ENCODE peak calls at places on chromosomes 3 and 15, in six cellular contexts. N is IMR-90, M is PC-9, X is fibroblast of mammary gland, Q is fibroblast of lung, U is ovary. J is an unnamed sample.
A peak's percentile ranks its signal among the peaks of the same experiment; 100 is the strongest.

GRCh38 chr3:146750196-146750595 is 145.1 kb upstream of the PLSCR5 start:
- DNase-seq in N (peak; percentile 0), M (no peak), X (peak; percentile 31), Q (peak; percentile 56), U (no peak), J (peak; percentile 60)

GRCh38 chr15:65377105-65377975 is 462 bp downstream of the IGDCC3 start:
- DNase-seq in N (no peak), M (no peak), X (no peak), Q (peak; percentile 48), U (peak; percentile 60), J (peak; percentile 36)

GRCh38 chr15:80157215-80157614 is 4.4 kb downstream of the FAH start:
- DNase-seq in N (no peak), M (no peak), X (no peak), Q (no peak), U (no peak), J (no peak)

GRCh38 chr3:12659316-12660015 is 4.5 kb downstream of the RAF1 start:
- DNase-seq in N (no peak), M (no peak), X (no peak), Q (peak; percentile 17), U (no peak), J (no peak)

GRCh38 chr3:71050521-71051258 is 532.8 kb downstream of the FOXP1 start:
- DNase-seq in N (peak; percentile 62), M (no peak), X (peak; percentile 59), Q (peak; percentile 96), U (no peak), J (peak; percentile 71)

GRCh38 chr15:79640206-79640605 is 208.1 kb downstream of the MINAR1 start:
- DNase-seq in N (peak; percentile 84), M (peak; percentile 61), X (peak; percentile 83), Q (peak; percentile 90), U (no peak), J (peak; percentile 82)

GRCh38 chr3:49701388-49702077 is 12.2 kb downstream of the RNF123 start:
- DNase-seq in N (no peak), M (no peak), X (no peak), Q (no peak), U (no peak), J (no peak)

GRCh38 chr15:43920815-43921214 is 94.0 kb downstream of the WDR76 start:
- DNase-seq in N (peak; percentile 41), M (no peak), X (no peak), Q (peak; percentile 69), U (no peak), J (no peak)

GRCh38 chr3:15284121-15284889 is 48.1 kb downstream of the SH3BP5 start:
- DNase-seq in N (no peak), M (no peak), X (no peak), Q (no peak), U (no peak), J (peak; percentile 61)

GRCh38 chr3:10521772-10522441 is 16.5 kb upstream of the ATP2B2 start:
- DNase-seq in N (no peak), M (no peak), X (no peak), Q (no peak), U (no peak), J (no peak)

GRCh38 chr3:5277612-5278236 is 90.2 kb downstream of the EDEM1 start:
- DNase-seq in N (no peak), M (no peak), X (no peak), Q (no peak), U (no peak), J (no peak)

GRCh38 chr3:87792532-87793321 is 266.1 kb downstream of the CGGBP1 start:
- DNase-seq in N (no peak), M (no peak), X (no peak), Q (peak; percentile 0), U (no peak), J (peak; percentile 33)

GRCh38 chr3:59709702-59710555 is 660.1 kb upstream of the CFAP20DC start:
- DNase-seq in N (no peak), M (no peak), X (no peak), Q (no peak), U (no peak), J (no peak)

GRCh38 chr3:177427540-177427939 is 230.3 kb upstream of the TBL1XR1 start:
- DNase-seq in N (peak; percentile 74), M (no peak), X (peak; percentile 71), Q (peak; percentile 80), U (no peak), J (no peak)

GRCh38 chr3:129360705-129361460 is 67.6 kb downstream of the EFCAB12 start:
- DNase-seq in N (no peak), M (no peak), X (no peak), Q (peak; percentile 27), U (no peak), J (peak; percentile 29)

GRCh38 chr3:119085070-119085439 is 50.4 kb upstream of the IGSF11 start:
- DNase-seq in N (no peak), M (no peak), X (no peak), Q (no peak), U (no peak), J (no peak)

GRCh38 chr3:135125171-135125801 is 330.2 kb downstream of the EPHB1 start:
- DNase-seq in N (peak; percentile 27), M (no peak), X (peak; percentile 44), Q (peak; percentile 26), U (no peak), J (peak; percentile 33)

GRCh38 chr3:120025520-120025919 is 68.7 kb downstream of the GSK3B start:
- DNase-seq in N (peak; percentile 29), M (no peak), X (peak; percentile 25), Q (peak; percentile 42), U (no peak), J (no peak)

GRCh38 chr3:124951511-124952390 is 17.2 kb upstream of the MUC13 start:
- DNase-seq in N (peak; percentile 93), M (no peak), X (peak; percentile 74), Q (peak; percentile 66), U (no peak), J (peak; percentile 79)
- H3K4me3 ChIP-seq in N (no peak overlapping the region), M (no peak overlapping the region), X (no peak overlapping the region), Q (no peak overlapping the region), U (no peak overlapping the region), J (no peak overlapping the region)

DNA sequence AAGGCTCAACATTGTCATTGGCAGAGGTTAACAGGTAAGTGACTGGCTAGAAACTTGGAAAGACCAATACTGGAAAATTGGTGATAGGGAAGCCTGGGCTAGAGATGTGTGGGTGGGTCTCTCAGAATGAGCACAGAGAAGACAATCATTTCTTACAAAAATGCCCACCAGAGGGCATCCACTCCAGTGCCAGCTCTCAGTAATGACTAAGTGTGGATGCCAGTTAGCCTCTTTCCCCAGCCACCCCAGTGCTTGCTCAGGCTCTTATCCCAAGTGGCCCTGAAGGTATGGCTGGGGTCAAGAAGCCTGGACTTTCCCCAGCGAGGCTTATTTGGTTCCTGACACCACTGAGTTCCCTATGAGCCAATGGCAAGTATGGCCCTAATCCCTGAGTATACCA is 115.9 kb upstream of the ST8SIA2 start:
- DNase-seq in N (no peak), M (no peak), X (peak; percentile 0), Q (peak; percentile 13), U (no peak), J (no peak)
- TF ChIP-seq CTCF in N (no peak), M (peak; percentile 56), X (no peak), Q (no peak), U (no peak), J (no peak)

GRCh38 chr15:92907229-92907628 is 7.1 kb downstream of the CHD2 start:
- DNase-seq in N (no peak), M (peak; percentile 63), X (no peak), Q (peak; percentile 58), U (no peak), J (peak; percentile 52)
- H3K4me3 ChIP-seq in N (no peak overlapping the region), M (peak overlapping the region; percentile 47), X (no peak overlapping the region), Q (peak overlapping the region; percentile 70), U (no peak overlapping the region), J (no peak overlapping the region)

DNA sequence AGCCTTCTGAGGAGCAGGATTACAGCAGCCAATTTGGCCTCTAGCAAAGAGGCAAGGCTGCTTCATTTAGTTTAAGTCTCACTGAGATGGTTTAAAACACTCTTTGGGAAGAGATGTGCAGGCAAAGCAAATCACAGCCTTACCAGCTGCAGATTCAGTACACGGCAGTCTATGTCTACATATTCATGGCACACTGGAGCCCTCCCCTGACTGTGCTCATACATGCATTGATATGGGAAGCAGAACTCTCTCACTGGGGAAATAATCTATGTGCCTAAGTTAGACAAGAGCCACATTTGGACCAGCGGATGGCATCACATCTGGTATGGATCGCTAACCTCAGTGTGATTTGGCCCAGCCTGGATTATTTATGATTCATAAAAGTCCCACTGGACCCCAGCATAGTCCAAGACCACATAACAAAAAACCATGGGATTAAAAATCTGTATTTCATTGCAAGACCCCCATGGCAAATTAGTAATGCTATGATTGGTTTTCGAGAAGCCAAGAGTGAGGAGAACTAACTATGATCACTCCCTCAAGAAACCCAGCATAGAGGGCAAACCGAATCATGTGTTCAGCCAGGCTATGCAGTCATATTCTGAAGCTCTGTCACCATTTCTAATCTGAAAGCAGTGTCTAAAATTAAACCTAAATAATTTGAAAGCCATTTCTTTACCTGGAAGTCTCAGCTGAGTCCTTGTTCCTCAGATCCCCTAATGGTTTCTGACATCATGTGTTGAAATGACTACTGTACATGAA is 1.3 kb downstream of the PRICKLE2 start:
- DNase-seq in N (peak; percentile 62), M (no peak), X (peak; percentile 62), Q (peak; percentile 36), U (no peak), J (peak; percentile 77)
- TF ChIP-seq CTCF in N (peak; percentile 34), M (no peak), X (peak; percentile 19), Q (no peak), U (no peak), J (no peak)

J was measured in cardiac fibroblast.